ENCODE peak calls at places on chromosomes 3 and 15, in five cellular contexts. Y, R, W, S and E are unnamed samples.

GRCh38 chr15:58760385-58761009 is 10.6 kb upstream of the MINDY2 start:
- DNase-seq in W (no peak), S (no peak), R (no peak), Y (no peak), E (no peak)

GRCh38 chr3:79864077-79864476 is 96.3 kb upstream of the ROBO1 start:
- DNase-seq in S (no peak), Y (no peak), R (no peak), W (no peak), E (no peak)

GRCh38 chr3:58018892-58019291 is 10.7 kb downstream of the FLNB start:
- DNase-seq in S (no peak), R (no peak), Y (no peak), W (no peak), E (no peak)

GRCh38 chr3:128273841-128274573 is 120.7 kb downstream of the EEFSEC start:
- DNase-seq in Y (no peak), W (no peak), S (no peak), R (no peak), E (no peak)

GRCh38 chr15:45200799-45201556 is 13.2 kb upstream of the SHF start:
- DNase-seq in W (peak), R (no peak), S (peak), Y (peak), E (peak)

GRCh38 chr3:122025296-122025695 is 3.2 kb upstream of the ILDR1 start:
- DNase-seq in Y (no peak), W (no peak), S (no peak), R (no peak), E (no peak)

GRCh38 chr3:97009427-97010019 is 195.1 kb downstream of the EPHA6 start:
- DNase-seq in S (no peak), R (no peak), Y (no peak), W (no peak), E (no peak)

GRCh38 chr3:171875923-171876412 is 32.8 kb downstream of the TMEM212 start:
- DNase-seq in Y (no peak), S (peak), W (no peak), R (no peak), E (no peak)

GRCh38 chr3:149152420-149152819 is 23.0 kb downstream of the HPS3 start:
- DNase-seq in R (no peak), S (peak), W (no peak), Y (no peak), E (no peak)

GRCh38 chr3:50539887-50540286 is 27.7 kb downstream of the C3orf18 start:
- DNase-seq in S (no peak), Y (no peak), W (no peak), R (no peak), E (no peak)

GRCh38 chr3:49903451-49904424 is at the start of gene MST1R:
- DNase-seq in Y (peak), S (peak), W (peak), R (peak), E (peak)

GRCh38 chr3:39101022-39101689 is 6.3 kb downstream of the GORASP1 start:
- DNase-seq in Y (peak), W (peak), S (peak), R (peak), E (no peak)

GRCh38 chr3:71478568-71478967 is 105.0 kb downstream of the FOXP1 start:
- DNase-seq in Y (no peak), R (no peak), W (peak), S (peak), E (no peak)

GRCh38 chr3:112302881-112303761 is 9.1 kb upstream of the SLC9C1 start:
- DNase-seq in Y (no peak), S (no peak), W (no peak), R (no peak), E (no peak)

GRCh38 chr3:46386206-46386605 is 15.5 kb downstream of the CCR5 start:
- DNase-seq in Y (no peak), S (peak), W (no peak), R (no peak), E (no peak)

GRCh38 chr3:29067014-29067413 is 213.9 kb upstream of the RBMS3 start:
- DNase-seq in R (no peak), W (no peak), S (peak), Y (no peak), E (no peak)

GRCh38 chr3:39497753-39498152 is 30.3 kb downstream of the MOBP start:
- DNase-seq in W (no peak), S (no peak), R (no peak), Y (no peak), E (no peak)

GRCh38 chr15:93359780-93360161 is 270.8 kb upstream of the RGMA start:
- DNase-seq in S (no peak), W (no peak), Y (no peak), R (no peak), E (no peak)

GRCh38 chr15:43292375-43293078 is 25.8 kb upstream of the TGM5 start:
- DNase-seq in W (no peak), Y (no peak), R (no peak), S (peak), E (no peak)

GRCh38 chr3:104596551-104596950 is 770.2 kb upstream of the ALCAM start:
- DNase-seq in W (no peak), S (peak), R (no peak), Y (no peak), E (no peak)

GRCh38 chr15:27817258-27817657 is 281.9 kb downstream of the OCA2 start:
- DNase-seq in W (no peak), Y (no peak), S (no peak), R (no peak), E (no peak)

GRCh38 chr15:64209680-64210334 is 47.0 kb upstream of the PPIB start:
- DNase-seq in R (no peak), S (peak), Y (no peak), W (no peak), E (no peak)

GRCh38 chr3:71582612-71583568 is 638 bp downstream of the FOXP1 start:
- DNase-seq in R (no peak), S (peak), Y (peak), W (peak), E (peak)

GRCh38 chr3:124903896-124904879 is 17.0 kb upstream of the ITGB5 start:
- DNase-seq in Y (no peak), R (no peak), W (no peak), S (no peak), E (no peak)

GRCh38 chr3:190058486-190059241 is 62.0 kb downstream of the P3H2 start:
- DNase-seq in R (no peak), S (peak), Y (no peak), W (no peak), E (no peak)

GRCh38 chr3:58419782-58420512 is 13.7 kb downstream of the PDHB start:
- DNase-seq in S (peak), Y (peak), R (no peak), W (no peak), E (peak)

GRCh38 chr15:81987628-81988027 is 58.2 kb downstream of the MEX3B start:
- DNase-seq in W (no peak), R (no peak), S (no peak), Y (no peak), E (no peak)

GRCh38 chr15:77895742-77896141 is 181.8 kb downstream of the TBC1D2B start:
- DNase-seq in Y (no peak), W (no peak), R (no peak), S (no peak), E (no peak)

GRCh38 chr3:51968175-51968681 is 974 bp upstream of the PCBP4 start:
- DNase-seq in Y (no peak), R (no peak), S (no peak), W (no peak), E (no peak)

GRCh38 chr3:4637265-4637664 is 144.1 kb downstream of the ITPR1 start:
- DNase-seq in Y (no peak), S (no peak), R (no peak), W (no peak), E (no peak)

GRCh38 chr3:100650651-100651611 is 41.5 kb downstream of the ADGRG7 start:
- DNase-seq in S (peak), Y (no peak), W (no peak), R (no peak), E (no peak)